ENCODE peak calls at places on chromosomes 3 and 15, in nine cellular contexts. One of them, this sample, is unnamed.

GRCh38 chr3:15051531-15051930 is 13.6 kb downstream of the MRPS25 start:
- DNase-seq in stomach: peak; percentile 59
- DNase-seq in right lobe of liver: peak; percentile 62
- DNase-seq in suprapubic skin: no peak
- DNase-seq in heart left ventricle: no peak
- DNase-seq in esophagus squamous epithelium: no peak
- DNase-seq in HepG2: peak; percentile 62
- DNase-seq in gastrocnemius medialis: peak; percentile 54
- DNase-seq in tibial nerve: no peak
- DNase-seq in this sample: peak; percentile 58

GRCh38 chr3:50630394-50630793 is 13.4 kb downstream of the MAPKAPK3 start:
- DNase-seq in stomach: no peak
- DNase-seq in right lobe of liver: no peak
- DNase-seq in suprapubic skin: no peak
- DNase-seq in heart left ventricle: no peak
- DNase-seq in esophagus squamous epithelium: no peak
- DNase-seq in HepG2: no peak
- DNase-seq in gastrocnemius medialis: peak; percentile 54
- DNase-seq in tibial nerve: no peak
- DNase-seq in this sample: no peak

GRCh38 chr3:70728311-70728710 is 415.9 kb upstream of the MDFIC2 start:
- DNase-seq in stomach: no peak
- DNase-seq in right lobe of liver: no peak
- DNase-seq in suprapubic skin: no peak
- DNase-seq in heart left ventricle: no peak
- DNase-seq in esophagus squamous epithelium: no peak
- DNase-seq in HepG2: no peak
- DNase-seq in gastrocnemius medialis: no peak
- DNase-seq in tibial nerve: no peak
- DNase-seq in this sample: no peak

GRCh38 chr3:182092662-182093262 is 381.0 kb downstream of the SOX2 start:
- DNase-seq in stomach: no peak
- DNase-seq in right lobe of liver: no peak
- DNase-seq in suprapubic skin: no peak
- DNase-seq in heart left ventricle: no peak
- DNase-seq in esophagus squamous epithelium: no peak
- DNase-seq in HepG2: no peak
- DNase-seq in gastrocnemius medialis: no peak
- DNase-seq in tibial nerve: no peak
- DNase-seq in this sample: no peak

GRCh38 chr3:174498638-174499037 is 360.5 kb upstream of the NAALADL2 start:
- DNase-seq in stomach: no peak
- DNase-seq in right lobe of liver: no peak
- DNase-seq in suprapubic skin: no peak
- DNase-seq in heart left ventricle: no peak
- DNase-seq in esophagus squamous epithelium: no peak
- DNase-seq in HepG2: no peak
- DNase-seq in gastrocnemius medialis: no peak
- DNase-seq in tibial nerve: no peak
- DNase-seq in this sample: peak; percentile 28

GRCh38 chr15:52658955-52659354 is 20.2 kb downstream of the ATOSA start:
- DNase-seq in stomach: no peak
- DNase-seq in right lobe of liver: no peak
- DNase-seq in suprapubic skin: no peak
- DNase-seq in heart left ventricle: no peak
- DNase-seq in esophagus squamous epithelium: no peak
- DNase-seq in HepG2: no peak
- DNase-seq in gastrocnemius medialis: peak; percentile 9
- DNase-seq in tibial nerve: no peak
- DNase-seq in this sample: no peak

GRCh38 chr15:75666823-75667501 is 19.2 kb downstream of the SNX33 start:
- DNase-seq in stomach: peak; percentile 65
- DNase-seq in right lobe of liver: no peak
- DNase-seq in suprapubic skin: peak; percentile 93
- DNase-seq in heart left ventricle: peak; percentile 80
- DNase-seq in esophagus squamous epithelium: peak; percentile 9
- DNase-seq in HepG2: peak; percentile 37
- DNase-seq in gastrocnemius medialis: peak; percentile 76
- DNase-seq in tibial nerve: peak; percentile 47
- DNase-seq in this sample: peak; percentile 85

GRCh38 chr15:100869151-100869999 is 10.3 kb upstream of the ALDH1A3 start:
- DNase-seq in stomach: no peak
- DNase-seq in right lobe of liver: no peak
- DNase-seq in suprapubic skin: no peak
- DNase-seq in heart left ventricle: no peak
- DNase-seq in esophagus squamous epithelium: no peak
- DNase-seq in HepG2: no peak
- DNase-seq in gastrocnemius medialis: no peak
- DNase-seq in tibial nerve: no peak
- DNase-seq in this sample: no peak

GRCh38 chr3:172627057-172627809 is 83.6 kb downstream of the NCEH1 start:
- DNase-seq in stomach: no peak
- DNase-seq in right lobe of liver: no peak
- DNase-seq in suprapubic skin: no peak
- DNase-seq in heart left ventricle: no peak
- DNase-seq in esophagus squamous epithelium: no peak
- DNase-seq in HepG2: no peak
- DNase-seq in gastrocnemius medialis: no peak
- DNase-seq in tibial nerve: no peak
- DNase-seq in this sample: peak; percentile 53

GRCh38 chr3:2392981-2393380 is 294.3 kb downstream of the CNTN4 start:
- DNase-seq in stomach: no peak
- DNase-seq in right lobe of liver: no peak
- DNase-seq in suprapubic skin: no peak
- DNase-seq in heart left ventricle: no peak
- DNase-seq in esophagus squamous epithelium: no peak
- DNase-seq in HepG2: no peak
- DNase-seq in gastrocnemius medialis: no peak
- DNase-seq in tibial nerve: no peak
- DNase-seq in this sample: no peak

GRCh38 chr3:71168961-71169411 is 414.5 kb downstream of the FOXP1 start:
- DNase-seq in stomach: no peak
- DNase-seq in right lobe of liver: no peak
- DNase-seq in suprapubic skin: no peak
- DNase-seq in heart left ventricle: no peak
- DNase-seq in esophagus squamous epithelium: no peak
- DNase-seq in HepG2: no peak
- DNase-seq in gastrocnemius medialis: no peak
- DNase-seq in tibial nerve: no peak
- DNase-seq in this sample: no peak

GRCh38 chr15:92780816-92781215 is 119.3 kb upstream of the CHD2 start:
- DNase-seq in stomach: no peak
- DNase-seq in right lobe of liver: no peak
- DNase-seq in suprapubic skin: no peak
- DNase-seq in heart left ventricle: no peak
- DNase-seq in esophagus squamous epithelium: no peak
- DNase-seq in HepG2: no peak
- DNase-seq in gastrocnemius medialis: no peak
- DNase-seq in tibial nerve: no peak
- DNase-seq in this sample: no peak

GRCh38 chr3:31481697-31482096 is 51.0 kb upstream of the STT3B start:
- DNase-seq in stomach: no peak
- DNase-seq in right lobe of liver: no peak
- DNase-seq in suprapubic skin: no peak
- DNase-seq in heart left ventricle: no peak
- DNase-seq in esophagus squamous epithelium: no peak
- DNase-seq in HepG2: no peak
- DNase-seq in gastrocnemius medialis: no peak
- DNase-seq in tibial nerve: no peak
- DNase-seq in this sample: no peak

GRCh38 chr15:90862964-90863721 is 5.2 kb upstream of the FURIN start:
- DNase-seq in stomach: no peak
- DNase-seq in right lobe of liver: peak; percentile 94
- DNase-seq in suprapubic skin: no peak
- DNase-seq in heart left ventricle: no peak
- DNase-seq in esophagus squamous epithelium: no peak
- DNase-seq in HepG2: no peak
- DNase-seq in gastrocnemius medialis: peak; percentile 64
- DNase-seq in tibial nerve: no peak
- DNase-seq in this sample: no peak

GRCh38 chr15:71272932-71273331 is 157.7 kb downstream of the THSD4 start:
- DNase-seq in stomach: no peak
- DNase-seq in right lobe of liver: no peak
- DNase-seq in suprapubic skin: no peak
- DNase-seq in heart left ventricle: no peak
- DNase-seq in esophagus squamous epithelium: no peak
- DNase-seq in HepG2: no peak
- DNase-seq in gastrocnemius medialis: no peak
- DNase-seq in tibial nerve: no peak
- DNase-seq in this sample: no peak

GRCh38 chr15:85116925-85117646 is 135.4 kb downstream of the PDE8A start:
- DNase-seq in stomach: no peak
- DNase-seq in right lobe of liver: no peak
- DNase-seq in suprapubic skin: no peak
- DNase-seq in heart left ventricle: no peak
- DNase-seq in esophagus squamous epithelium: no peak
- DNase-seq in HepG2: no peak
- DNase-seq in gastrocnemius medialis: no peak
- DNase-seq in tibial nerve: no peak
- DNase-seq in this sample: peak; percentile 47

GRCh38 chr3:136632625-136633081 is 119.5 kb downstream of the STAG1 start:
- DNase-seq in stomach: no peak
- DNase-seq in right lobe of liver: no peak
- DNase-seq in suprapubic skin: no peak
- DNase-seq in heart left ventricle: no peak
- DNase-seq in esophagus squamous epithelium: no peak
- DNase-seq in HepG2: peak; percentile 80
- DNase-seq in gastrocnemius medialis: no peak
- DNase-seq in tibial nerve: no peak
- DNase-seq in this sample: no peak

GRCh38 chr15:32029862-32030781 is at the start of gene CHRNA7:
- DNase-seq in stomach: peak; percentile 76
- DNase-seq in right lobe of liver: peak; percentile 59
- DNase-seq in suprapubic skin: peak; percentile 62
- DNase-seq in heart left ventricle: peak; percentile 72
- DNase-seq in esophagus squamous epithelium: no peak
- DNase-seq in HepG2: peak; percentile 12
- DNase-seq in gastrocnemius medialis: peak; percentile 38
- DNase-seq in tibial nerve: no peak
- DNase-seq in this sample: peak; percentile 19

GRCh38 chr3:186385856-186386602 is 24.0 kb upstream of the DGKG start:
- DNase-seq in stomach: no peak
- DNase-seq in right lobe of liver: no peak
- DNase-seq in suprapubic skin: no peak
- DNase-seq in heart left ventricle: no peak
- DNase-seq in esophagus squamous epithelium: no peak
- DNase-seq in HepG2: no peak
- DNase-seq in gastrocnemius medialis: no peak
- DNase-seq in tibial nerve: no peak
- DNase-seq in this sample: no peak

GRCh38 chr3:16506451-16506850 is 7.0 kb downstream of the RFTN1 start:
- DNase-seq in stomach: no peak
- DNase-seq in right lobe of liver: no peak
- DNase-seq in suprapubic skin: no peak
- DNase-seq in heart left ventricle: no peak
- DNase-seq in esophagus squamous epithelium: no peak
- DNase-seq in HepG2: no peak
- DNase-seq in gastrocnemius medialis: no peak
- DNase-seq in tibial nerve: no peak
- DNase-seq in this sample: no peak
- H3K36me3 ChIP-seq in stomach: no peaks in the 10 kb centered on the region
- H3K36me3 ChIP-seq in right lobe of liver: no peaks in the 10 kb centered on the region
- H3K36me3 ChIP-seq in suprapubic skin: no peaks in the 10 kb centered on the region
- H3K36me3 ChIP-seq in heart left ventricle: peaks cover 9% of the 10 kb centered on the region
- H3K36me3 ChIP-seq in esophagus squamous epithelium: no peaks in the 10 kb centered on the region
- H3K36me3 ChIP-seq in HepG2: no peaks in the 10 kb centered on the region
- H3K36me3 ChIP-seq in gastrocnemius medialis: no peaks in the 10 kb centered on the region
- H3K36me3 ChIP-seq in tibial nerve: no peaks in the 10 kb centered on the region
- H3K36me3 ChIP-seq in this sample: peaks cover 3% of the 10 kb centered on the region

GRCh38 chr15:66497502-66498455 is at the start of gene SNAPC5:
- DNase-seq in stomach: peak; percentile 99
- DNase-seq in right lobe of liver: peak; percentile 97
- DNase-seq in suprapubic skin: peak; percentile 98
- DNase-seq in heart left ventricle: peak; percentile 98
- DNase-seq in esophagus squamous epithelium: peak; percentile 84
- DNase-seq in HepG2: peak; percentile 88
- DNase-seq in gastrocnemius medialis: peak; percentile 95
- DNase-seq in tibial nerve: peak; percentile 97
- DNase-seq in this sample: peak; percentile 96

GRCh38 chr15:66496951-66497501 is 536 bp downstream of the SNAPC5 start:
- DNase-seq in stomach: no peak
- DNase-seq in right lobe of liver: no peak
- DNase-seq in suprapubic skin: no peak
- DNase-seq in heart left ventricle: no peak
- DNase-seq in esophagus squamous epithelium: no peak
- DNase-seq in HepG2: peak; percentile 15
- DNase-seq in gastrocnemius medialis: no peak
- DNase-seq in tibial nerve: no peak
- DNase-seq in this sample: no peak

GRCh38 chr15:66494262-66494661 is 3.3 kb downstream of the SNAPC5 start:
- DNase-seq in stomach: no peak
- DNase-seq in right lobe of liver: no peak
- DNase-seq in suprapubic skin: no peak
- DNase-seq in heart left ventricle: no peak
- DNase-seq in esophagus squamous epithelium: no peak
- DNase-seq in HepG2: no peak
- DNase-seq in gastrocnemius medialis: no peak
- DNase-seq in tibial nerve: no peak
- DNase-seq in this sample: no peak

GRCh38 chr15:66502491-66502890 is 2.2 kb downstream of the RPL4 start:
- DNase-seq in stomach: no peak
- DNase-seq in right lobe of liver: no peak
- DNase-seq in suprapubic skin: no peak
- DNase-seq in heart left ventricle: no peak
- DNase-seq in esophagus squamous epithelium: no peak
- DNase-seq in HepG2: no peak
- DNase-seq in gastrocnemius medialis: no peak
- DNase-seq in tibial nerve: no peak
- DNase-seq in this sample: no peak

GRCh38 chr15:66498501-66499386 is 1.2 kb upstream of the SNAPC5 start:
- DNase-seq in stomach: no peak
- DNase-seq in right lobe of liver: no peak
- DNase-seq in suprapubic skin: no peak
- DNase-seq in heart left ventricle: no peak
- DNase-seq in esophagus squamous epithelium: no peak
- DNase-seq in HepG2: peak; percentile 15
- DNase-seq in gastrocnemius medialis: no peak
- DNase-seq in tibial nerve: no peak
- DNase-seq in this sample: peak; percentile 54
- TF ChIP-seq POLR2A in stomach: no peak
- TF ChIP-seq POLR2A in right lobe of liver: no peak
- TF ChIP-seq POLR2A in suprapubic skin: no peak
- TF ChIP-seq POLR2A in heart left ventricle: no peak
- TF ChIP-seq POLR2A in esophagus squamous epithelium: no peak
- TF ChIP-seq POLR2A in HepG2: peak; percentile 22
- TF ChIP-seq POLR2A in gastrocnemius medialis: no peak
- TF ChIP-seq POLR2A in tibial nerve: no peak
- TF ChIP-seq POLR2A in this sample: peak; percentile 52

GRCh38 chr3:26636328-26636727 is 13.8 kb downstream of the LRRC3B start:
- DNase-seq in stomach: no peak
- DNase-seq in right lobe of liver: no peak
- DNase-seq in suprapubic skin: no peak
- DNase-seq in heart left ventricle: no peak
- DNase-seq in esophagus squamous epithelium: no peak
- DNase-seq in HepG2: no peak
- DNase-seq in gastrocnemius medialis: no peak
- DNase-seq in tibial nerve: no peak
- DNase-seq in this sample: no peak
- H3K36me3 ChIP-seq in stomach: no peaks in the 10 kb centered on the region
- H3K36me3 ChIP-seq in right lobe of liver: no peaks in the 10 kb centered on the region
- H3K36me3 ChIP-seq in suprapubic skin: no peaks in the 10 kb centered on the region
- H3K36me3 ChIP-seq in heart left ventricle: no peaks in the 10 kb centered on the region
- H3K36me3 ChIP-seq in esophagus squamous epithelium: no peaks in the 10 kb centered on the region
- H3K36me3 ChIP-seq in HepG2: no peaks in the 10 kb centered on the region
- H3K36me3 ChIP-seq in gastrocnemius medialis: no peaks in the 10 kb centered on the region
- H3K36me3 ChIP-seq in tibial nerve: no peaks in the 10 kb centered on the region
- H3K36me3 ChIP-seq in this sample: no peaks in the 10 kb centered on the region

GRCh38 chr3:132317229-132317948 is at the start of gene ACP3:
- DNase-seq in stomach: peak; percentile 62
- DNase-seq in right lobe of liver: no peak
- DNase-seq in suprapubic skin: no peak
- DNase-seq in heart left ventricle: peak; percentile 63
- DNase-seq in esophagus squamous epithelium: no peak
- DNase-seq in HepG2: no peak
- DNase-seq in gastrocnemius medialis: no peak
- DNase-seq in tibial nerve: peak; percentile 7
- DNase-seq in this sample: peak; percentile 10
- TF ChIP-seq POLR2A in stomach: no peak
- TF ChIP-seq POLR2A in right lobe of liver: no peak
- TF ChIP-seq POLR2A in suprapubic skin: no peak
- TF ChIP-seq POLR2A in heart left ventricle: no peak
- TF ChIP-seq POLR2A in esophagus squamous epithelium: peak; percentile 28
- TF ChIP-seq POLR2A in HepG2: no peak
- TF ChIP-seq POLR2A in gastrocnemius medialis: no peak
- TF ChIP-seq POLR2A in tibial nerve: no peak
- TF ChIP-seq POLR2A in this sample: no peak

This sample was measured in endothelial cell of umbilical vein.